ENCODE peak calls at places on chromosomes 5 and 9, in six cellular contexts. Q, J, H, Z, W and L are unnamed samples.

GRCh38 chr5:163564321-163564924 is 59.0 kb downstream of the MAT2B start:
- DNase-seq in H (peak; percentile 70), Q (no peak), J (peak; percentile 68), W (peak; percentile 51), Z (peak; percentile 56), L (no peak)

GRCh38 chr5:168424506-168425298 is 61.6 kb upstream of the RARS1 start:
- DNase-seq in J (no peak), Z (peak; percentile 24), H (no peak), Q (no peak), W (no peak), L (no peak)

GRCh38 chr5:36638056-36638455 is 31.6 kb downstream of the SLC1A3 start:
- DNase-seq in Q (no peak), W (no peak), Z (no peak), J (no peak), H (no peak), L (no peak)

GRCh38 chr5:35773936-35774335 is 82.8 kb upstream of the IL7R start:
- DNase-seq in J (no peak), W (no peak), H (no peak), Q (no peak), Z (no peak), L (no peak)

GRCh38 chr5:69211200-69211599 is 21.8 kb downstream of the CENPH start:
- DNase-seq in Q (no peak), Z (no peak), H (no peak), J (no peak), W (no peak), L (no peak)

GRCh38 chr5:14727428-14727865 is 62.9 kb downstream of the OTULIN start:
- DNase-seq in Q (peak; percentile 54), Z (peak; percentile 79), H (peak; percentile 81), J (peak; percentile 78), W (peak; percentile 88), L (no peak)

GRCh38 chr9:22722492-22722891 is 275.9 kb downstream of the DMRTA1 start:
- DNase-seq in Z (no peak), W (no peak), H (no peak), Q (no peak), J (no peak), L (peak; percentile 2)

GRCh38 chr9:98838155-98838904 is 30.9 kb downstream of the GALNT12 start:
- DNase-seq in J (no peak), Q (no peak), Z (no peak), W (peak; percentile 76), H (no peak), L (no peak)

GRCh38 chr9:77848897-77849296 is 182.7 kb downstream of the GNAQ start:
- DNase-seq in Q (no peak), H (no peak), W (no peak), Z (peak; percentile 90), J (peak; percentile 24), L (no peak)

GRCh38 chr9:99411479-99412100 is 189.5 kb downstream of the SEC61B start:
- DNase-seq in Z (no peak), Q (no peak), J (no peak), W (peak; percentile 73), H (no peak), L (no peak)

GRCh38 chr5:134758176-134758503 is 439 bp upstream of the DDX46 start:
- DNase-seq in Q (no peak), W (no peak), Z (no peak), J (no peak), H (no peak), L (no peak)

GRCh38 chr5:176611435-176611834 is 1.5 kb upstream of the GPRIN1 start:
- DNase-seq in W (no peak), Q (peak; percentile 46), H (peak; percentile 75), Z (peak; percentile 81), J (peak; percentile 79), L (no peak)

GRCh38 chr5:153658151-153658550 is 167.7 kb downstream of the GRIA1 start:
- DNase-seq in W (no peak), J (no peak), H (no peak), Z (no peak), Q (no peak), L (no peak)

GRCh38 chr5:168877132-168877895 is 298.1 kb upstream of the PANK3 start:
- DNase-seq in J (peak; percentile 57), Z (no peak), H (no peak), Q (no peak), W (peak; percentile 33), L (no peak)

GRCh38 chr5:142100307-142100706 is 8.3 kb upstream of the NDFIP1 start:
- DNase-seq in W (no peak), Q (no peak), J (no peak), Z (no peak), H (no peak), L (no peak)

GRCh38 chr5:150321211-150321610 is 18.5 kb upstream of the ARSI start:
- DNase-seq in H (no peak), J (no peak), Q (no peak), Z (no peak), W (no peak), L (no peak)

GRCh38 chr5:121399879-121400278 is 451.8 kb upstream of the FTMT start:
- DNase-seq in H (no peak), W (no peak), Q (no peak), Z (no peak), J (no peak), L (no peak)

GRCh38 chr9:16364347-16364746 is 506.1 kb downstream of the BNC2 start:
- DNase-seq in J (no peak), W (no peak), Q (no peak), Z (no peak), H (no peak), L (no peak)

GRCh38 chr5:14041528-14042184 is 97.2 kb upstream of the DNAH5 start:
- DNase-seq in W (no peak), Q (no peak), J (no peak), H (no peak), Z (no peak), L (no peak)

GRCh38 chr9:95901506-95901905 is 26.0 kb downstream of the ERCC6L2 start:
- DNase-seq in Q (no peak), H (peak; percentile 57), W (no peak), J (peak; percentile 39), Z (no peak), L (peak; percentile 11)

GRCh38 chr9:26856413-26857032 is 36.1 kb downstream of the CAAP1 start:
- DNase-seq in H (peak; percentile 22), Z (peak; percentile 51), J (no peak), W (peak; percentile 42), Q (peak; percentile 37), L (peak; percentile 62)

GRCh38 chr9:112540800-112541199 is 54.2 kb downstream of the KIAA1958 start:
- DNase-seq in J (no peak), H (no peak), Z (no peak), W (no peak), Q (no peak), L (no peak)

DNA sequence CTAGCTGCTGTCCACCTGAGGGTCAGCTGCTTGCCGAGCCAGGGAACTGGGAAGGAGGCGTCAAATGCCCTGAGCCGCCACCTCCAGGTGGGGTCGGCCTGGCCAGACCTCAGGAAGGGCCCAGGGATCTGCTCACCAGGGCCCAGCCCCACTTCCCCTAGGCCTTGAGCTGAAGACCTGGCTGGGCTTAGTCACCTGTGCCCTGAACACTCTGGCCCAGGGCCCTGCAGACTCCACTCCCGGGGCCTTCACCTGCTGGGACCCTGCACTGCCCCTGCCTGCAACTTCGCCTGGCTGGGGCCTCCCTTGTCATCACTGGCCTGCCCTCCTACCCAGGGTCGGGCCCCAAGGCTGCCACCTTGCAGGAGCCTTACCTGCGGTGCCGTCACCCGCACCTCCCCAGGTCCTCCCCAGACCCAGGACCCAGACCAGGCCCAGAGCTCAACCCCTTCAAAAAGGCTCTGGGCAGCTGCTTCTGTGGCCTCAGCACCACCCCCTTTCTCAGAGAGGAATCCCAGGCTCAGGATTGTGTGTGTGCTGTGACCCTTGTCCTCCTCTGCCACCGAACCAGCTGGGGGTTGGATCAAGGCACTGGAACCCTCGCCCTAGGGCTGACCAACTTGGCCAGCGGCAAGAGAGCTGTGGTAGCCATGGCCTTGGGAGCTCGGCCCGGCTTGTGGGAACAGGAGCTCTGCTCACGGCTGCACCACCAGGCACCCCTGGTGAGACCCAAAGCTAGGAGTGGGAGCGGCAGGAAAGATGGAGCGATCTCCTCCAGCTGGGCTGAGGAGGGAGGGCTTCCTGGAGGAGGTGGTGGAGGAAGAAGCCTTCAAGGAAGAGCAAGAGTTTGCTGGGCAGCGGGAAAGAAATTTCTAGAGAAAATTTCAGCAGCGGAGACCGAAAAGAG is 1.2 kb upstream of the NELFB start:
- DNase-seq in H (peak; percentile 66), Z (no peak), J (peak; percentile 47), Q (no peak), W (no peak), L (no peak)
- H3K27ac ChIP-seq in H (peak overlapping the region; percentile 72), Z (no peak overlapping the region), J (peak overlapping the region; percentile 64), Q (no peak overlapping the region), W (peak overlapping the region; percentile 88), L (no peak overlapping the region)

GRCh38 chr9:93962561-93963440 is 7.6 kb upstream of the BARX1 start:
- DNase-seq in J (peak; percentile 87), W (peak; percentile 83), Q (peak; percentile 48), H (peak; percentile 88), Z (peak; percentile 79), L (no peak)
- TF ChIP-seq CTCF in J (peak; percentile 93), W (peak; percentile 71), Q (peak; percentile 88), H (peak; percentile 68), Z (peak; percentile 84), L (peak; percentile 91)

DNA sequence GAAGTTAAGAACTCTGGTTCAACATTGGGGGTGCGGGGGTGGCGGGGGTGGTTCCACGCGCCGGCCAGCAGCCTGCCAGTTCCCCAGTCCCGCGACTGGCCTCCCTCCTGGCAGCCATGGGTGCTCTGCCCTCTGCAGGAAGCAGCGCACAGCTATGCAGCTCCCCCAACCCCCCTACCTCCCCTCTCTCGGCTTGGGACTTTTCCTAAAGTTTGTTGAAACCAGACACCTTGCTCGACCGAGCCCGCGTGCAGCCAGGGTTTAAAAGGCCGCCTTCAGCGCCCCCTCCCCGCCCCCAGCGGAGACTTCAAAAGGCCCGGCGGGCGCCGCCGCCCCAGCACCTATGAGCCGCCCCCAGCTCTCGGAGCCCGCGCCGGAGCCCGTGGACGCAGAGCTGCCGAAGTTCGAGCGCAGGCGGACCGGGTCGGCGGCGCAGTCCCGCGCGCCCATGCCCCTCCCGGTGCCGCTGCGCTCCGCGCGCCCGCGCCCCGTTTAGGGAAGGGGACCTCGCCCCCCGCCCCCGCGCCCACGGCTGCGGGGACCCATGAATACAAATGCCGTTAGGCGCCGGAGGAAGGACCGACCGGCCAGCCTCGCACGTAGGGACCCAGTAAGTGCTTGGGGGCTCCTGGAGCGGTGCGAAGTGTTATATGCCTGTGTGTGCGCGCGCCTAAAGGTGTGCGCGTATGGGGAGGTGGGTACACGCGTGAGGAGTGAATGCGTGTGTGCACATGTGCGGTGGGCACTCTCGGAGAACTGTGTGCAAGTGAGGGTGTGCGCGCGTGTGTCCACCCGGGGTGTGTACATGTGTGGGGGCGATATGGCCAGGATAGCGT is 1.4 kb upstream of the COL27A1 start:
- DNase-seq in Z (no peak), Q (no peak), H (no peak), W (peak; percentile 75), J (peak; percentile 51), L (no peak)
- H3K27me3 ChIP-seq in Z (peaks cover 19% of the 10 kb centered on the region), Q (peaks cover 9% of the 10 kb centered on the region), H (peaks cover 32% of the 10 kb centered on the region), W (peaks cover 6% of the 10 kb centered on the region), J (no peaks in the 10 kb centered on the region), L (peaks cover 30% of the 10 kb centered on the region)

GRCh38 chr5:119275873-119276214 is 80.0 kb upstream of the TNFAIP8 start:
- DNase-seq in W (peak; percentile 23), J (no peak), Z (no peak), Q (no peak), H (no peak), L (no peak)

GRCh38 chr5:119276976-119277375 is 78.8 kb upstream of the TNFAIP8 start:
- DNase-seq in W (no peak), Q (no peak), J (no peak), Z (no peak), H (no peak), L (no peak)

GRCh38 chr5:119274767-119275130 is 81.1 kb upstream of the TNFAIP8 start:
- DNase-seq in J (no peak), W (no peak), Q (no peak), H (no peak), Z (peak; percentile 74), L (peak; percentile 78)

GRCh38 chr5:119274024-119274766 is 81.6 kb upstream of the TNFAIP8 start:
- DNase-seq in H (peak; percentile 56), W (no peak), Z (no peak), Q (peak; percentile 97), J (peak; percentile 38), L (peak; percentile 90)

GRCh38 chr5:119275146-119275872 is 80.5 kb upstream of the TNFAIP8 start:
- DNase-seq in J (no peak), Z (peak; percentile 20), Q (peak; percentile 52), W (no peak), H (no peak), L (peak; percentile 86)
- H3K27ac ChIP-seq in J (peak overlapping the region; percentile 25), Z (peak overlapping the region; percentile 29), Q (peak overlapping the region; percentile 92), W (no peak overlapping the region), H (peak overlapping the region; percentile 46), L (peak overlapping the region; percentile 94)